ENCODE peak calls at places on chromosomes 4 and X, in four cellular contexts. F is GM12878, N is HepG2, Q is H1. C is an unnamed sample. For H3K9me3, the result is how much of the 10 kb centered on the place peaks cover.

GRCh38 chr4:151688785-151689043 is 72.1 kb downstream of the GATB start:
- DNase-seq in Q (no peak), F (no peak), N (no peak), C (no peak)

GRCh38 chr4:158811704-158812103 is 42.9 kb downstream of the FNIP2 start:
- DNase-seq in F (no peak), N (no peak), Q (no peak), C (no peak)

GRCh38 chr4:135434936-135435335 is 1233.3 kb upstream of the PABPC4L start:
- DNase-seq in F (no peak), Q (no peak), N (no peak), C (no peak)

GRCh38 chr4:154491341-154491679 is 289 bp downstream of the DCHS2 start:
- DNase-seq in N (no peak), F (no peak), Q (no peak), C (no peak)

GRCh38 chrX:55057691-55058249 is 17.1 kb upstream of the PAGE2B start:
- DNase-seq in F (no peak), N (peak), Q (no peak), C (peak)

GRCh38 chr4:86848732-86849617 is at the start of gene SLC10A6:
- DNase-seq in Q (no peak), F (no peak), N (no peak), C (no peak)

GRCh38 chrX:129188223-129188622 is 335.1 kb downstream of the SMARCA1 start:
- DNase-seq in N (no peak), F (no peak), Q (peak), C (no peak)

GRCh38 chr4:153294631-153295030 is 49.9 kb upstream of the MND1 start:
- DNase-seq in F (no peak), Q (no peak), N (no peak), C (no peak)

GRCh38 chr4:959338-960139 is 13.8 kb downstream of the DGKQ start:
- DNase-seq in F (no peak), N (no peak), Q (no peak), C (no peak)

GRCh38 chr4:53547983-53548382 is 43.3 kb downstream of the LNX1 start:
- DNase-seq in N (no peak), F (no peak), Q (no peak), C (no peak)

GRCh38 chr4:161336016-161336415 is 827.8 kb downstream of the FSTL5 start:
- DNase-seq in F (no peak), Q (no peak), N (no peak), C (no peak)

GRCh38 chr4:101527186-101527585 is 179.9 kb upstream of the PPP3CA start:
- DNase-seq in Q (no peak), N (no peak), F (peak), C (no peak)

GRCh38 chr4:152476796-152477195 is 59.1 kb downstream of the FBXW7 start:
- DNase-seq in F (no peak), N (no peak), Q (no peak), C (no peak)

GRCh38 chrX:2664497-2664896 is 26.6 kb upstream of the CD99 start:
- DNase-seq in N (no peak), Q (no peak), F (no peak), C (no peak)

GRCh38 chr4:21856301-21856700 is 92.3 kb downstream of the KCNIP4 start:
- DNase-seq in F (no peak), N (no peak), Q (no peak), C (no peak)

GRCh38 chr4:21848001-21848400 is 100.6 kb downstream of the KCNIP4 start:
- DNase-seq in F (no peak), Q (no peak), N (no peak), C (no peak)

GRCh38 chr4:123924536-123924935 is 527.9 kb downstream of the SPRY1 start:
- DNase-seq in F (no peak), Q (no peak), N (no peak), C (no peak)

GRCh38 chr4:157045507-157046127 is 30.3 kb upstream of the GLRB start:
- DNase-seq in N (peak), Q (no peak), F (no peak), C (peak)

GRCh38 chr4:128639586-128640270 is 169.8 kb upstream of the JADE1 start:
- DNase-seq in Q (no peak), N (no peak), F (no peak), C (no peak)

GRCh38 chrX:69024287-69024686 is 141.0 kb downstream of the PJA1 start:
- DNase-seq in N (no peak), Q (no peak), F (no peak), C (no peak)

GRCh38 chrX:24412637-24413363 is 52.3 kb upstream of the PDK3 start:
- DNase-seq in N (no peak), F (peak), Q (no peak), C (no peak)

GRCh38 chrX:123648028-123648810 is 84.6 kb downstream of the THOC2 start:
- DNase-seq in Q (peak), F (no peak), N (peak), C (no peak)

GRCh38 chr4:159197885-159198269 is 95.0 kb downstream of the RAPGEF2 start:
- DNase-seq in Q (no peak), F (no peak), N (no peak), C (no peak)

GRCh38 chr4:183192566-183192965 is 93.5 kb downstream of the WWC2 start:
- DNase-seq in Q (no peak), F (no peak), N (no peak), C (no peak)

GRCh38 chrX:39002466-39002865 is 201.2 kb downstream of the MID1IP1 start:
- DNase-seq in Q (no peak), F (no peak), N (no peak), C (no peak)

GRCh38 chrX:13693341-13693871 is 4.5 kb downstream of the RAB9A start:
- DNase-seq in N (no peak), F (no peak), Q (no peak), C (no peak)

DNA sequence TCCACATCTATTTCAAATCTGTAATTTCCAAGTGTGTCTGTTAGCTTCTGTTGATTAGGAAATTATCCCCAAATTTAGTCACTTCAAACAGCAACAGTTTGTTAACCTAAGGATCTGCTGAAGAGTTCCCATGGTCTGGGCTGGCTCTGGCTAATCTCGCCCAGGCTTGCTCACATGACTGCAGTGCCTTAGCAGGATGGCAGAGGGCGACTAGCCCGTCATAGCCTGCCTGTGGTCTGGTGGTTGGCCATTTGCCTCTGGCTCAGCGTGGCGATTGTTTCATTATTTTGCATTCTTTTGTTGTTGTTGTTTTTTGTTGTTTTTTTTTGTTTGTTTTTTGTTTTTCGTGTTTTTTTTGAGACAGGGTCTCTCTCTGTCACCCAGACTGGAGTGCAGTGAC is 264.0 kb downstream of the TRIML1 start:
- DNase-seq in F (no peak), Q (no peak), N (no peak), C (no peak)
- TF ChIP-seq ATF2 in F (no peak), Q (no peak), N (no peak), C (no peak)

GRCh38 chr4:17981063-17981462 is 40.5 kb downstream of the LCORL start:
- DNase-seq in F (no peak), N (no peak), Q (no peak), C (no peak)
- H3K9me3 ChIP-seq in F (under half), N (under half), Q (under half), C (under half)

GRCh38 chrX:10938371-10938982 is 172.7 kb upstream of the HCCS start:
- DNase-seq in F (no peak), N (no peak), Q (no peak), C (no peak)
- TF ChIP-seq ATF2 in F (no peak), N (no peak), Q (no peak), C (no peak)

DNA sequence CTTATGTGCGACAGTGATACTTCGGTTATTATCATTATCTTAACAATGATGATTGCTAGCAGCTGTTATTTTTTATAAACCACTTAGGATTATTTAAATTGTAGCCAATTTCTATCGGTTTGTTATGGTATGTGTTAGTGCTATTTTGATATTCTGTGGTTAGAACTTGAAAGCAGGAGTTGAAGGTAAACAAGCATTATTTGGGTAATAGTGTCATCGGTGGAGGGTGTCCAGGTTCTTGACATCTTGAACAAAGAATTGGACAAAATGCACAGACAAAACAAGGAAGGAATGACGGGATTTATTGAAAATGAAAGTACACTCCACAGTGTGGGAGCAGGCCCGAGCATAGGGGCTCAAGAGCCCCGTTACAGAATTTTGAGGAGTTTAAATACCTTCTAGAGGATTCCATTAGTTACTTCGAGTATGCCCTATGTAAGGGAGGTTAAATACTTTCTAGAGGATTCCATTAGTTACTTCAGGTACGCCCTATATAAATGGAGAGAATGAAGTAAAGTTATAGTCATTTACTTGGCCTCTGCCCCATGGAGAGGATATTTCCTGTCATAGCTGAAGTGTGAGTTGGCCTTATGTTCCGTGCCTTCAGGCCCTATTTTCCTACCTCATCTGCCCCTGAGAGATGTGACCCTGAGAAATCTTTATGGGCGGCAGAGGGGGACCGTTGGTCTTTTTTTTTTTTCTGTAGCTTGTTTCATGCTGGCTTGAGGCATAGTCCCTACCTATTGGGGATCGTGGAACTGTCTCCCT is 13.1 kb downstream of the MOB1B start:
- DNase-seq in F (no peak), N (no peak), Q (no peak), C (no peak)
- H3K9me3 ChIP-seq in F (under half), N (under half), Q (under half), C (under half)

GRCh38 chr4:18684932-18685331 is 663.4 kb upstream of the LCORL start:
- DNase-seq in N (no peak), F (no peak), Q (no peak), C (no peak)

GRCh38 chr4:18686338-18687039 is 664.9 kb upstream of the LCORL start:
- DNase-seq in F (no peak), N (no peak), Q (no peak), C (no peak)

GRCh38 chr4:18691431-18692200 is 670.1 kb upstream of the LCORL start:
- DNase-seq in Q (peak), N (peak), F (no peak), C (no peak)

GRCh38 chr4:18689308-18689915 is 667.9 kb upstream of the LCORL start:
- DNase-seq in N (peak), F (no peak), Q (no peak), C (peak)
- TF ChIP-seq ATF2 in N (no peak), F (no peak), Q (no peak), C (no peak)

GRCh38 chrX:120281761-120282160 is 29.5 kb downstream of the TMEM255A start:
- DNase-seq in Q (no peak), N (no peak), F (no peak), C (no peak)
- H3K9me3 ChIP-seq in Q (under half), N (under half), F (under half), C (under half)

GRCh38 chr4:186400676-186401075 is 134.7 kb downstream of the F11 start:
- DNase-seq in F (no peak), Q (no peak), N (no peak), C (no peak)
- TF ChIP-seq ATF2 in F (no peak), Q (no peak), N (no peak), C (no peak)

C was measured in K562.